ENCODE peak calls at places on chromosomes 16 and 17, in four cellular contexts. I is kidney, C is fibroblast of lung, Y is MM.1S. X is an unnamed sample.
A peak's percentile ranks its signal among the peaks of the same experiment; 100 is the strongest.

GRCh38 chr16:1941924-1942809 is 832 bp downstream of the MSRB1 start:
- DNase-seq in I (no peak), C (no peak), Y (no peak), X (no peak)

GRCh38 chr17:14061666-14062560 is 7.4 kb upstream of the COX10 start:
- DNase-seq in I (no peak), C (peak; percentile 84), Y (no peak), X (no peak)

GRCh38 chr16:56814537-56815432 is 50.2 kb upstream of the SLC12A3 start:
- DNase-seq in I (no peak), C (no peak), Y (no peak), X (no peak)

GRCh38 chr16:49824600-49824999 is 31.3 kb downstream of the ZNF423 start:
- DNase-seq in I (no peak), C (no peak), Y (no peak), X (no peak)

GRCh38 chr16:46894011-46894672 is 10.0 kb downstream of the GPT2 start:
- DNase-seq in I (no peak), C (peak; percentile 42), Y (no peak), X (no peak)

GRCh38 chr17:15941781-15942180 is 3.1 kb upstream of the ADORA2B start:
- DNase-seq in I (peak; percentile 37), C (no peak), Y (no peak), X (no peak)

GRCh38 chr17:68195667-68196393 is 52.0 kb upstream of the AMZ2 start:
- DNase-seq in I (peak; percentile 78), C (no peak), Y (no peak), X (no peak)

GRCh38 chr17:81250286-81251090 is 11.4 kb downstream of the NDUFAF8 start:
- DNase-seq in I (peak; percentile 76), C (no peak), Y (no peak), X (no peak)

GRCh38 chr16:83979456-83979855 is 11.4 kb downstream of the NECAB2 start:
- DNase-seq in I (no peak), C (no peak), Y (no peak), X (no peak)

GRCh38 chr16:87713469-87714229 is 52.1 kb downstream of the KLHDC4 start:
- DNase-seq in I (no peak), C (no peak), Y (no peak), X (no peak)

GRCh38 chr17:68497885-68498319 is 14.3 kb upstream of the PRKAR1A start:
- DNase-seq in I (no peak), C (no peak), Y (peak; percentile 83), X (no peak)

GRCh38 chr17:81391964-81392908 is 3.0 kb upstream of the BAHCC1 start:
- DNase-seq in I (no peak), C (peak; percentile 91), Y (no peak), X (no peak)

GRCh38 chr17:39652635-39653315 is 12.4 kb upstream of the TCAP start:
- DNase-seq in I (no peak), C (no peak), Y (no peak), X (no peak)

GRCh38 chr16:79997257-79997656 is 396.7 kb upstream of the MAF start:
- DNase-seq in I (no peak), C (peak; percentile 10), Y (no peak), X (no peak)

GRCh38 chr17:27674335-27674734 is 43.3 kb downstream of the LGALS9 start:
- DNase-seq in I (peak; percentile 54), C (no peak), Y (no peak), X (no peak)

GRCh38 chr17:62600805-62601204 is 26.7 kb upstream of the MRC2 start:
- DNase-seq in I (no peak), C (no peak), Y (no peak), X (no peak)

GRCh38 chr16:16048904-16049582 is 99.6 kb downstream of the ABCC1 start:
- DNase-seq in I (no peak), C (no peak), Y (no peak), X (no peak)

GRCh38 chr17:40179923-40180659 is 2.8 kb downstream of the RAPGEFL1 start:
- DNase-seq in I (no peak), C (peak; percentile 40), Y (no peak), X (no peak)

GRCh38 chr16:28572659-28573510 is 19.2 kb downstream of the SGF29 start:
- DNase-seq in I (peak; percentile 80), C (peak; percentile 8), Y (no peak), X (no peak)

GRCh38 chr17:40093005-40093579 is 7.3 kb downstream of the NR1D1 start:
- DNase-seq in I (peak; percentile 77), C (no peak), Y (no peak), X (no peak)

GRCh38 chr16:67000384-67001158 is 12.2 kb downstream of the CES4A start:
- DNase-seq in I (peak; percentile 87), C (no peak), Y (no peak), X (no peak)

GRCh38 chr16:82655315-82655714 is 28.5 kb downstream of the CDH13 start:
- DNase-seq in I (no peak), C (peak; percentile 85), Y (no peak), X (no peak)

GRCh38 chr17:21263351-21263750 is 10.1 kb upstream of the NATD1 start:
- DNase-seq in I (no peak), C (peak; percentile 42), Y (no peak), X (no peak)

GRCh38 chr17:7579001-7579838 is at the start of gene CD68:
- DNase-seq in I (peak; percentile 92), C (peak; percentile 92), Y (peak; percentile 81), X (peak; percentile 77)

GRCh38 chr17:81512984-81513668 is 527 bp upstream of the ACTG1 start:
- DNase-seq in I (peak; percentile 91), C (peak; percentile 59), Y (peak; percentile 60), X (no peak)

GRCh38 chr17:6482105-6482455 is 37.8 kb downstream of the PIMREG start:
- DNase-seq in I (no peak), C (no peak), Y (no peak), X (no peak)

GRCh38 chr16:13999071-13999894 is 71.8 kb upstream of the MRTFB start:
- DNase-seq in I (no peak), C (no peak), Y (no peak), X (no peak)

GRCh38 chr17:42363767-42364585 is 24.3 kb downstream of the STAT3 start:
- DNase-seq in I (no peak), C (no peak), Y (no peak), X (no peak)

GRCh38 chr16:72291121-72291520 is 119.2 kb upstream of the PMFBP1 start:
- DNase-seq in I (no peak), C (peak; percentile 81), Y (no peak), X (no peak)

GRCh38 chr16:69105501-69106361 is at the start of gene HAS3:
- DNase-seq in I (peak; percentile 85), C (peak; percentile 53), Y (peak; percentile 55), X (no peak)

GRCh38 chr17:42251115-42251514 is 25.1 kb downstream of the STAT5B start:
- DNase-seq in I (no peak), C (peak; percentile 48), Y (no peak), X (no peak)

GRCh38 chr16:81447383-81448101 is 2.9 kb downstream of the CMIP start:
- DNase-seq in I (peak; percentile 80), C (no peak), Y (no peak), X (no peak)

GRCh38 chr16:81449241-81449640 is 4.6 kb downstream of the CMIP start:
- DNase-seq in I (no peak), C (no peak), Y (no peak), X (no peak)

GRCh38 chr16:81446318-81447275 is 2.0 kb downstream of the CMIP start:
- DNase-seq in I (peak; percentile 85), C (no peak), Y (no peak), X (no peak)

GRCh38 chr16:81449899-81450608 is 5.4 kb downstream of the CMIP start:
- DNase-seq in I (peak; percentile 62), C (no peak), Y (no peak), X (no peak)

DNA sequence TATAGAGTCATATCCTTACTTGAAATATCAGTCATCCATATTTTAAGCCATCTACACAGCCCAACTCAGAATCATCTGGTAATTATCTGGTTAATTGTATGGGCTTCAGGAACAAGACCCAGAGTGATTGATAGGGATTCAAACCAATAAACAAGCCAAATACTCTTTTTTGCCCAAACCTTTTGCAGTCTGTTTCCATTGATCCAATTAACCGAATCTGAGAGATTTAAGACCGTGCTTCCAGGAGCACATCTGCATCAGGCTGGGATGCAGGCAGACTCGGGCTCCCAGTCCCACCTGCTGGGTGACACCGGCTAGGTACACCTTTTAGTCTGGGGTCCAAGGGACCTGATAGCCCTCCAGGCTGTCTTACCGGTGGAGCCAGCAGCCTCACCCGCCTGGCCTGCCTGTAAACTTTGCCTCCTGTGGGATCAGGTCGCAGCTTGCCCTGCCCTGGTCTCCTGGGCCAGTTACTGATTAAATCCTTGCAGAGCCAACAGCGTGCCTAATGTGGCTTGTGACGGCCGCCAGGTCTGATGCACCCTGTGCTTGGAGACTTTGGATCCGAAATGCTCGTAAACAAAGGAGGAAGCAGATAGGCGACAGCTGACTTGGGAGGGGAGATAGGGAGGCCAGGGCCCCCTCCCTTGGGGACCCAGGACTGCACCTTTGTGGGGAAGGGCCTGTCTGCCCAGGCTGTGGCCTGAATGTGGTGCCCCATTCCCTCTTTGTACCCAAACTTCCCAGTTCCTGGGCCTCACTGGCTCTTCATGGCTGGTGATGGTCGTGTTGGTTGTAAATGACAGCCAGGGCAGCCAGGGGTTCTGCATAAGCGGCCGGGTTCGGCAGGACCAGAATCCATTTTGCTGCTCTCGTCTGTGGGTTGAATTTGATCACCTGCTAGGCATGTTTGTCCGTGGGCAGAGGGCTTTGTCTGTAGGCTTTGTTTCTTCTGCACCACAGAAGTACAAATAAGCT is 3.8 kb downstream of the CMIP start:
- DNase-seq in I (peak; percentile 88), C (no peak), Y (no peak), X (no peak)
- H3K4me1 ChIP-seq in I (peaks cover 59% of the 10 kb centered on the region), C (peaks cover 2% of the 10 kb centered on the region), Y (no peaks in the 10 kb centered on the region), X (peaks cover 8% of the 10 kb centered on the region)

GRCh38 chr16:30370444-30371247 is at the start of gene TBC1D10B:
- DNase-seq in I (peak; percentile 98), C (peak; percentile 100), Y (peak; percentile 99), X (peak; percentile 97)
- TF ChIP-seq CTCF in I (peak; percentile 33), C (peak; percentile 27), Y (peak; percentile 21), X (no peak)

DNA sequence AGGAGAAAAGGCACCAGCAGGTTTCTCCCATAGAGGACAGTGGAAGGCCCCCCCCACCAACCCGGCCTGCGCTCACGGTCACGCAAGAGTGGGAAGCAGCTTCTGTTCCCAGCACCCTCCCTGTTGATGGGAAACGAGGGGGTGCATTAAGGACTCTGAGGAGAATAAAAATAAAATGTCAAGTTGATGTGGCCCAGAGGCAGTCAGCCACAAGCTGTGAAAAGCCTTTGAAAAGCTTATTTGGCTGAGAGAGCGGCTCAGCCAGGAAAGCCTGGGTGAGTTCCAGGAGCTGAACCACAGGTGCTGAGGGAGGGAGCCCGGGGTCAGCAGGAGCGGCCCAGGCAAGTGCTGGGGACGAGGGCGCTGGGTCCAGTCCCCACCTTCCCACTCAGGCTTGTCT is 26.9 kb upstream of the SPATA32 start:
- DNase-seq in I (no peak), C (no peak), Y (no peak), X (no peak)
- H3K4me1 ChIP-seq in I (peaks cover 47% of the 10 kb centered on the region), C (peaks cover 13% of the 10 kb centered on the region), Y (no peaks in the 10 kb centered on the region), X (peaks cover 29% of the 10 kb centered on the region)

DNA sequence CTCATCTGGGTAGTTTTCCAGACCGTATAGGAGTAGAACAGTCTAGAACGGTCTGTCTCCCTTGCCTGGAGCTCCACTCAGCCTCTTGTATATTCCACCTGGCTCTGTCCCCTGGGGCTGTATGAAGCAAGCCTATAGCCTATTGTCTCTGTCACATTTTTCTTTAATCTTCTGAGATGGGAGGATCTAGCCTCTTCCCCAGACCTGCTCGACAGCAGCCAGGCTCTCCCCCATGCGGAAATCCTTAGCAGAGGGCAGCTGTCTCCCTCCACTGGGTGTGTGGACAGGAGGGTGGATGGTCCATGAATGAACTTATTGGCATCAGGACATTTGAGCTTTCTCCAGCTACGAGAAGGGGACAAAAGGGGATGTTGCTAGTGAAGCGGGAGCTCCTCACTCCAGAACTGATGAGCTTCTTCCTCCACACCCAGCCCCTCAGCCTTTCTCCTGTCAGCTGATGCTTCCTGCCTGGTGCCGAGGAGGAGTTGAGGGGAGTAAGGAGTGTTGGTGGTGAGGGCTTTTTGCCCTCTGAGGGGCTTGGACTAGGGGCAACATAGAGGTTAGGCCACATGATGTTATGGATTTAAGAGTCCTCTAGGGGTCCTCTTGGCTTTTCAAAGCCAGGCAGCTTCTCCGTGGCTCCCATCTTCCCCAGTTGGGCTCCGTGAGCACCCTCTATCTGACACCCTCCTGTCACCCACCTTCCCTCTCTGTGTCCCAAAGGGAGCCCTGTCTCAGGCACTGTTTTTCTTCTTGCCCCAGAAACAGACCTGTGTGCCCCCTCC is 28.0 kb downstream of the ARHGAP23 start:
- DNase-seq in I (no peak), C (no peak), Y (no peak), X (no peak)
- TF ChIP-seq CTCF in I (no peak), C (no peak), Y (no peak), X (no peak)

X was measured in thoracic aorta.